ENCODE peak calls at places on chromosomes 12 and 14, in eight cellular contexts. B, W, S, D, I, Q, P and R are unnamed samples.

GRCh38 chr12:60257063-60257462 is 661.2 kb downstream of the SLC16A7 start:
- DNase-seq in P (no peak), S (peak; percentile 90), Q (no peak), D (peak; percentile 70), B (no peak), I (no peak), W (peak; percentile 86), R (no peak)

GRCh38 chr12:126191037-126191891 is 1126.0 kb downstream of the AACS start:
- DNase-seq in Q (no peak), S (no peak), D (no peak), P (no peak), B (no peak), W (no peak), I (no peak), R (no peak)

GRCh38 chr14:99047436-99048110 is 224.4 kb downstream of the BCL11B start:
- DNase-seq in W (no peak), P (no peak), B (no peak), I (no peak), S (no peak), Q (no peak), D (no peak), R (no peak)

GRCh38 chr14:59293934-59294661 is 105.6 kb downstream of the DAAM1 start:
- DNase-seq in W (no peak), D (no peak), Q (no peak), S (no peak), P (no peak), I (no peak), B (no peak), R (no peak)

GRCh38 chr14:73058923-73059311 is 583 bp downstream of the RBM25 start:
- DNase-seq in W (peak; percentile 14), S (peak; percentile 35), P (no peak), Q (no peak), B (no peak), I (no peak), D (peak; percentile 60), R (no peak)

GRCh38 chr12:121132601-121133481 is at the start of gene P2RX7:
- DNase-seq in B (peak; percentile 80), I (peak; percentile 19), W (peak; percentile 52), P (peak; percentile 82), S (peak; percentile 48), D (peak; percentile 57), Q (peak; percentile 91), R (peak; percentile 27)

GRCh38 chr12:62631531-62632520 is 165.2 kb downstream of the MON2 start:
- DNase-seq in S (peak; percentile 80), B (peak; percentile 68), W (peak; percentile 61), I (peak; percentile 33), Q (peak; percentile 81), P (peak; percentile 61), D (peak; percentile 90), R (no peak)

GRCh38 chr14:71013551-71014192 is 106.4 kb downstream of the PCNX1 start:
- DNase-seq in D (no peak), P (no peak), W (peak; percentile 8), I (no peak), B (no peak), S (peak; percentile 13), Q (no peak), R (no peak)

GRCh38 chr12:70604662-70605061 is 32.6 kb downstream of the PTPRB start:
- DNase-seq in Q (no peak), W (no peak), I (no peak), B (no peak), P (no peak), D (no peak), S (no peak), R (no peak)

GRCh38 chr12:108833355-108833733 is 24.0 kb downstream of the SSH1 start:
- DNase-seq in P (no peak), Q (no peak), S (peak; percentile 84), D (peak; percentile 84), B (peak; percentile 64), I (peak; percentile 86), W (peak; percentile 90), R (no peak)

GRCh38 chr12:51378749-51379148 is 12.5 kb downstream of the GALNT6 start:
- DNase-seq in W (no peak), Q (no peak), S (no peak), I (no peak), B (no peak), P (no peak), D (no peak), R (peak; percentile 91)

GRCh38 chr12:15494329-15495046 is 172.2 kb downstream of the PTPRO start:
- DNase-seq in P (no peak), I (no peak), S (no peak), B (no peak), Q (no peak), D (no peak), W (no peak), R (no peak)

GRCh38 chr14:101598571-101599233 is 37.4 kb downstream of the DIO3 start:
- DNase-seq in Q (no peak), S (no peak), B (no peak), I (no peak), P (no peak), D (no peak), W (no peak), R (peak; percentile 80)

GRCh38 chr12:124420041-124420765 is 125.3 kb downstream of the RFLNA start:
- DNase-seq in S (no peak), P (no peak), B (no peak), Q (no peak), W (no peak), I (no peak), D (no peak), R (no peak)

GRCh38 chr12:25714219-25714984 is 161.3 kb upstream of the LMNTD1 start:
- DNase-seq in Q (no peak), P (no peak), I (no peak), W (no peak), S (no peak), B (no peak), D (no peak), R (no peak)

GRCh38 chr12:26188132-26188531 is 7.2 kb upstream of the SSPN start:
- DNase-seq in B (no peak), W (peak; percentile 87), P (no peak), I (peak; percentile 71), D (peak; percentile 81), Q (no peak), S (peak; percentile 63), R (no peak)

GRCh38 chr12:120751389-120751788 is 25.8 kb downstream of the ACADS start:
- DNase-seq in D (no peak), W (no peak), P (no peak), B (no peak), S (no peak), Q (no peak), I (no peak), R (no peak)

GRCh38 chr14:31489680-31490079 is 1.8 kb upstream of the GPR33 start:
- DNase-seq in Q (no peak), I (no peak), S (no peak), W (no peak), D (no peak), P (no peak), B (no peak), R (no peak)

GRCh38 chr12:108198043-108198442 is 69.0 kb downstream of the WSCD2 start:
- DNase-seq in S (no peak), W (no peak), Q (no peak), I (no peak), D (no peak), B (no peak), P (no peak), R (no peak)

GRCh38 chr12:5884846-5885245 is 60.2 kb downstream of the ANO2 start:
- DNase-seq in Q (no peak), S (no peak), D (no peak), P (no peak), B (no peak), W (no peak), I (no peak), R (no peak)

GRCh38 chr12:5889381-5890047 is 55.5 kb downstream of the ANO2 start:
- DNase-seq in P (no peak), W (no peak), Q (no peak), S (peak; percentile 1), I (no peak), D (no peak), B (no peak), R (peak; percentile 27)

GRCh38 chr12:5884285-5884684 is 60.8 kb downstream of the ANO2 start:
- DNase-seq in I (no peak), P (no peak), D (no peak), W (no peak), B (no peak), S (no peak), Q (no peak), R (no peak)

GRCh38 chr12:5887758-5888157 is 57.3 kb downstream of the ANO2 start:
- DNase-seq in Q (no peak), D (no peak), S (no peak), B (no peak), I (no peak), W (no peak), P (no peak), R (no peak)

GRCh38 chr12:5888816-5889315 is 56.2 kb downstream of the ANO2 start:
- DNase-seq in W (no peak), P (no peak), B (no peak), D (no peak), Q (no peak), I (no peak), S (no peak), R (no peak)
- H3K4me3 ChIP-seq in W (no peak overlapping the region), P (no peak overlapping the region), B (no peak overlapping the region), D (no peak overlapping the region), Q (no peak overlapping the region), I (no peak overlapping the region), S (no peak overlapping the region), R (no peak overlapping the region)

GRCh38 chr12:118017926-118018325 is 1.4 kb downstream of the RFC5 start:
- DNase-seq in S (no peak), W (no peak), B (no peak), Q (no peak), D (no peak), P (no peak), I (no peak), R (no peak)
- H3K4me3 ChIP-seq in S (no peak overlapping the region), W (no peak overlapping the region), B (no peak overlapping the region), Q (no peak overlapping the region), D (no peak overlapping the region), P (no peak overlapping the region), I (no peak overlapping the region), R (peak overlapping the region; percentile 96)

GRCh38 chr12:53985900-53986685 is 1.1 kb downstream of the HOXC10 start:
- DNase-seq in P (no peak), I (no peak), D (no peak), B (peak; percentile 79), W (no peak), S (no peak), Q (no peak), R (no peak)
- H3K4me3 ChIP-seq in P (no peak overlapping the region), I (peak overlapping the region; percentile 60), D (peak overlapping the region; percentile 92), B (peak overlapping the region; percentile 79), W (no peak overlapping the region), S (no peak overlapping the region), Q (peak overlapping the region; percentile 17), R (peak overlapping the region; percentile 50)

GRCh38 chr12:53804429-53804828 is 52.6 kb upstream of the CISTR start:
- DNase-seq in I (no peak), B (no peak), S (no peak), Q (no peak), P (no peak), D (no peak), W (no peak), R (no peak)

GRCh38 chr12:53805067-53805466 is 53.3 kb upstream of the CISTR start:
- DNase-seq in D (no peak), P (no peak), W (peak; percentile 64), B (no peak), S (peak; percentile 42), Q (no peak), I (no peak), R (no peak)

GRCh38 chr12:53803703-53804102 is 51.9 kb upstream of the CISTR start:
- DNase-seq in P (no peak), B (no peak), S (no peak), I (no peak), D (no peak), W (no peak), Q (no peak), R (no peak)

GRCh38 chr12:53805801-53806200 is 54.0 kb upstream of the CISTR start:
- DNase-seq in B (no peak), P (no peak), I (no peak), W (peak; percentile 55), Q (no peak), S (no peak), D (no peak), R (no peak)

GRCh38 chr12:53803194-53803593 is 51.4 kb upstream of the CISTR start:
- DNase-seq in P (no peak), I (no peak), B (no peak), Q (no peak), S (no peak), D (no peak), W (no peak), R (no peak)
- H3K4me3 ChIP-seq in P (no peak overlapping the region), I (no peak overlapping the region), B (no peak overlapping the region), Q (no peak overlapping the region), S (no peak overlapping the region), D (no peak overlapping the region), W (no peak overlapping the region), R (no peak overlapping the region)